ENCODE peak calls at places on chromosomes 5 and 9, in seven cellular contexts. V, B, R, J, T, E and M are unnamed samples.

GRCh38 chr5:158373623-158374375 is 514.9 kb upstream of the CLINT1 start:
- DNase-seq in J (no peak), T (no peak), E (no peak), R (no peak), V (no peak), B (no peak), M (no peak)

GRCh38 chr5:143707797-143708196 is 104.2 kb upstream of the HMHB1 start:
- DNase-seq in J (no peak), E (no peak), T (no peak), B (no peak), R (no peak), V (no peak), M (no peak)

GRCh38 chr5:115843444-115844130 is 1.9 kb downstream of the AP3S1 start:
- DNase-seq in R (no peak), J (no peak), E (no peak), B (no peak), T (no peak), V (no peak), M (no peak)

GRCh38 chr5:153752890-153753289 is 262.4 kb downstream of the GRIA1 start:
- DNase-seq in J (no peak), V (no peak), E (no peak), T (no peak), B (no peak), R (no peak), M (no peak)

GRCh38 chr5:143016777-143017374 is 246.7 kb downstream of the ARHGAP26 start:
- DNase-seq in R (peak), J (no peak), B (no peak), E (no peak), T (no peak), V (no peak), M (peak)

GRCh38 chr5:68048529-68048928 is 167.0 kb upstream of the PIK3R1 start:
- DNase-seq in T (no peak), V (no peak), E (no peak), R (no peak), B (no peak), J (no peak), M (no peak)

GRCh38 chr9:97572196-97572891 is 60.8 kb downstream of the TSTD2 start:
- DNase-seq in E (no peak), V (no peak), J (no peak), T (no peak), R (peak), B (no peak), M (no peak)

GRCh38 chr5:147835386-147835798 is 3.9 kb upstream of the SPINK1 start:
- DNase-seq in R (no peak), V (no peak), T (no peak), E (no peak), B (no peak), J (no peak), M (no peak)

GRCh38 chr9:99778829-99779228 is 42.9 kb upstream of the NR4A3 start:
- DNase-seq in E (no peak), R (no peak), V (no peak), J (no peak), B (no peak), T (no peak), M (no peak)

GRCh38 chr9:83596899-83597504 is 25.9 kb upstream of the IDNK start:
- DNase-seq in E (no peak), V (no peak), B (peak), J (peak), T (no peak), R (peak), M (peak)

GRCh38 chr5:106610041-106610440 is 1060.7 kb downstream of the EFNA5 start:
- DNase-seq in T (no peak), E (no peak), B (no peak), V (no peak), R (no peak), J (no peak), M (no peak)

GRCh38 chr5:28729067-28729466 is 1690.7 kb upstream of the CDH9 start:
- DNase-seq in T (no peak), V (no peak), J (no peak), R (no peak), B (no peak), E (no peak), M (no peak)

GRCh38 chr5:100142607-100143006 is 392.6 kb upstream of the FAM174A start:
- DNase-seq in R (no peak), T (no peak), J (no peak), V (no peak), E (no peak), B (no peak), M (no peak)

GRCh38 chr5:52693279-52693678 is 94.4 kb upstream of the ITGA1 start:
- DNase-seq in R (peak), J (peak), V (peak), B (no peak), E (peak), T (no peak), M (peak)

GRCh38 chr5:58135571-58136335 is 324.1 kb downstream of the PLK2 start:
- DNase-seq in E (no peak), J (no peak), V (no peak), R (no peak), B (no peak), T (no peak), M (no peak)

GRCh38 chr5:132059043-132059695 is 1.3 kb upstream of the IL3 start:
- DNase-seq in V (no peak), T (no peak), B (no peak), R (peak), J (peak), E (peak), M (no peak)

GRCh38 chr9:10562581-10563343 is 50.0 kb downstream of the PTPRD start:
- DNase-seq in J (no peak), R (no peak), V (no peak), T (no peak), B (no peak), E (no peak), M (no peak)

GRCh38 chr9:93296889-93297480 is 113.0 kb downstream of the WNK2 start:
- DNase-seq in J (no peak), T (no peak), R (no peak), V (no peak), E (peak), B (no peak), M (no peak)

GRCh38 chr5:91401175-91401574 is 18.1 kb upstream of the ARRDC3 start:
- DNase-seq in R (no peak), T (no peak), V (no peak), E (no peak), B (no peak), J (no peak), M (no peak)

GRCh38 chr5:57442080-57442839 is 40.4 kb downstream of the ACTBL2 start:
- DNase-seq in B (no peak), R (no peak), T (peak), J (no peak), V (no peak), E (no peak), M (peak)

GRCh38 chr5:138252944-138253343 is 21.5 kb downstream of the GFRA3 start:
- DNase-seq in B (no peak), J (no peak), R (no peak), E (no peak), T (no peak), V (no peak), M (no peak)

GRCh38 chr5:11251242-11251641 is 490.2 kb upstream of the DAP start:
- DNase-seq in T (no peak), B (no peak), R (no peak), J (no peak), E (no peak), V (no peak), M (no peak)

GRCh38 chr5:175870820-175871447 is 444 bp upstream of the CPLX2 start:
- DNase-seq in J (no peak), V (no peak), R (no peak), E (no peak), T (no peak), B (no peak), M (no peak)

GRCh38 chr5:2250365-2250950 is 367.7 kb upstream of the IRX4 start:
- DNase-seq in E (no peak), R (no peak), B (no peak), V (no peak), J (no peak), T (no peak), M (no peak)

GRCh38 chr9:127611796-127612790 is at the start of gene STXBP1:
- DNase-seq in J (peak), B (peak), E (peak), R (peak), T (peak), V (peak), M (peak)

GRCh38 chr9:127614961-127615360 is 2.9 kb downstream of the STXBP1 start:
- DNase-seq in T (no peak), V (no peak), R (peak), E (no peak), B (no peak), J (peak), M (no peak)

GRCh38 chr9:127608104-127608966 is 3.7 kb upstream of the STXBP1 start:
- DNase-seq in J (peak), R (peak), V (peak), T (peak), B (peak), E (peak), M (peak)

GRCh38 chr9:127612993-127613954 is 1.2 kb downstream of the STXBP1 start:
- DNase-seq in B (no peak), R (peak), V (peak), E (peak), T (peak), J (peak), M (peak)
- TF ChIP-seq POLR2A in B (no peak), R (peak), V (no peak), E (peak), T (no peak), J (peak), M (no peak)

DNA sequence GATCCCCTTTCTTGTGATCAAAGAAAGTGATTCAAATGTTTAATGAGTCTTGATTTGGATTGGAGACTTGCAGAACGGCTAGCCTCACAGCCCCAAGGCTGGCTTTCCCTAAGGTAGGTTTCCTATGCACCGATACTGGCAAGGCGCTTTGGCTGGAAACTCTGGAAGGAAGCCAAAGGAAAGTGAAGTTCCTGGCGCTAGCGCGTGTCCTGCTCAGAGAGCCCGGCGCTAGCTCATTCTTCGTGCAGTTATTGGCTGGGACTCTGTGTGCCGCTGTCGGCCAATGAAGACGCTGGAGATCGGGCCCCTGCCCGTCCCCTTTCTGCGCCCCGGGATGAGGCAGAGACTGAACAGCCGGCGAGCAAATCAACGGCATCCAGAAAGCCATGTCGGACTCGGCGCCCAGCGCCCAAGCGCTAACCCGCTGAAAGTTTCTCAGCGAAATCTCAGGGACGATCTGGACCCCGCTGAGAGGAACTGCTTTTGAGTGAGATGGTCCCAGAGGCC is at the start of gene PCDHGC3:
- DNase-seq in T (peak), J (peak), V (peak), E (peak), B (peak), R (peak), M (no peak)
- TF ChIP-seq POLR2A in T (peak), J (peak), V (no peak), E (peak), B (peak), R (peak), M (no peak)

GRCh38 chr5:146645382-146645781 is 129.4 kb upstream of the GPR151 start:
- DNase-seq in J (no peak), B (no peak), T (no peak), R (no peak), V (no peak), E (no peak), M (no peak)
- TF ChIP-seq POLR2A in J (no peak), B (no peak), T (no peak), R (no peak), V (no peak), E (no peak), M (no peak)

GRCh38 chr9:136995370-136995769 is 998 bp downstream of the CLIC3 start:
- DNase-seq in B (no peak), J (no peak), V (no peak), T (no peak), R (no peak), E (no peak), M (no peak)
- TF ChIP-seq POLR2A in B (no peak), J (no peak), V (no peak), T (no peak), R (no peak), E (no peak), M (no peak)

DNA sequence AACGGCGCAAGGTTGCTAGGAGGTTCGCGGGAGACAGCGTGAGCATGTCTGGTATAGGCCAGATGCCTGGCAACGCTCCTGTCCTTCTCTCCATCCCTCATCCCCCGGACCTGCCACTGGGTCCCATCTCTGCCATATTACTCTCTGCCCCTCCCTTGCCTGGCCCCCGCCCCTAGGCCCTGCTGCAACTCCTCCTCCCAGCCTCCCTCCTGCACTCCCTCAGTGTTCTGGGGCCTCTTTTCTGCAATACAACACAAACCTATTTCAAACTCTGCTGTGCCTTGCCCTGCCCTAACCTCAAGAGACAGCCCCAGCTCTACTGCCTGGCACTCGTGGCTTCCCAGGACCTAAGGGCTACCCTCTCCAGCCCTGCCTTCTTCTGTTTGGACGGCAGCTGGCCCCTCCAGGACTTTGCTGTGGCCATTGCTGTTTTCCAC is 8.9 kb upstream of the DBN1 start:
- DNase-seq in E (peak), B (no peak), V (no peak), R (no peak), J (no peak), T (no peak), M (no peak)
- TF ChIP-seq POLR2A in E (no peak), B (no peak), V (no peak), R (no peak), J (no peak), T (no peak), M (no peak)